ENCODE peak calls at places on chromosome X, in seven cellular contexts. One of them, this sample, is unnamed.

GRCh38 chrX:21132686-21133393 is 241.4 kb upstream of the CNKSR2 start:
- DNase-seq in suprapubic skin: no peak
- DNase-seq in stomach: no peak
- DNase-seq in HCT116: no peak
- DNase-seq in GM12878: no peak
- DNase-seq in sigmoid colon: no peak
- DNase-seq in GM23338: no peak
- DNase-seq in this sample: no peak

GRCh38 chrX:65706041-65706828 is 38.8 kb downstream of the MSN start:
- DNase-seq in suprapubic skin: no peak
- DNase-seq in GM23338: no peak
- DNase-seq in GM12878: no peak
- DNase-seq in HCT116: no peak
- DNase-seq in stomach: no peak
- DNase-seq in sigmoid colon: no peak
- DNase-seq in this sample: no peak

GRCh38 chrX:142238536-142238935 is 33.4 kb upstream of the MAGEC2 start:
- DNase-seq in HCT116: no peak
- DNase-seq in suprapubic skin: no peak
- DNase-seq in GM23338: no peak
- DNase-seq in GM12878: no peak
- DNase-seq in stomach: no peak
- DNase-seq in sigmoid colon: no peak
- DNase-seq in this sample: no peak

GRCh38 chrX:11890843-11891514 is 132.9 kb downstream of the MSL3 start:
- DNase-seq in suprapubic skin: peak
- DNase-seq in stomach: no peak
- DNase-seq in GM12878: no peak
- DNase-seq in sigmoid colon: peak
- DNase-seq in GM23338: no peak
- DNase-seq in HCT116: no peak
- DNase-seq in this sample: no peak

GRCh38 chrX:10404435-10404834 is 215.9 kb downstream of the MID1 start:
- DNase-seq in HCT116: no peak
- DNase-seq in suprapubic skin: no peak
- DNase-seq in stomach: no peak
- DNase-seq in sigmoid colon: no peak
- DNase-seq in GM23338: no peak
- DNase-seq in GM12878: no peak
- DNase-seq in this sample: no peak

GRCh38 chrX:13965531-13965930 is 64.2 kb downstream of the GEMIN8 start:
- DNase-seq in stomach: no peak
- DNase-seq in GM23338: peak
- DNase-seq in suprapubic skin: no peak
- DNase-seq in sigmoid colon: no peak
- DNase-seq in HCT116: no peak
- DNase-seq in GM12878: no peak
- DNase-seq in this sample: no peak

GRCh38 chrX:57915680-57916079 is 5.4 kb upstream of the ZXDA start:
- DNase-seq in GM12878: no peak
- DNase-seq in sigmoid colon: no peak
- DNase-seq in HCT116: no peak
- DNase-seq in GM23338: no peak
- DNase-seq in stomach: no peak
- DNase-seq in suprapubic skin: no peak
- DNase-seq in this sample: no peak

GRCh38 chrX:26783512-26784225 is 567.7 kb downstream of the MAGEB5 start:
- DNase-seq in GM12878: no peak
- DNase-seq in GM23338: peak
- DNase-seq in stomach: peak
- DNase-seq in HCT116: peak
- DNase-seq in suprapubic skin: no peak
- DNase-seq in sigmoid colon: no peak
- DNase-seq in this sample: peak

GRCh38 chrX:35380808-35381700 is 417.1 kb upstream of the MAGEB16 start:
- DNase-seq in GM23338: peak
- DNase-seq in HCT116: no peak
- DNase-seq in suprapubic skin: no peak
- DNase-seq in GM12878: peak
- DNase-seq in stomach: no peak
- DNase-seq in sigmoid colon: no peak
- DNase-seq in this sample: no peak

GRCh38 chrX:133838761-133839676 is 146.4 kb downstream of the GPC3 start:
- DNase-seq in stomach: no peak
- DNase-seq in sigmoid colon: no peak
- DNase-seq in HCT116: peak
- DNase-seq in suprapubic skin: no peak
- DNase-seq in GM23338: peak
- DNase-seq in GM12878: no peak
- DNase-seq in this sample: no peak

GRCh38 chrX:18879144-18879543 is 104.8 kb downstream of the PHKA2 start:
- DNase-seq in sigmoid colon: no peak
- DNase-seq in GM23338: no peak
- DNase-seq in HCT116: no peak
- DNase-seq in GM12878: no peak
- DNase-seq in suprapubic skin: no peak
- DNase-seq in stomach: no peak
- DNase-seq in this sample: peak

GRCh38 chrX:24243692-24244091 is 70.2 kb downstream of the SUPT20HL2 start:
- DNase-seq in stomach: no peak
- DNase-seq in GM12878: no peak
- DNase-seq in HCT116: no peak
- DNase-seq in suprapubic skin: no peak
- DNase-seq in sigmoid colon: no peak
- DNase-seq in GM23338: no peak
- DNase-seq in this sample: no peak

GRCh38 chrX:53186363-53186762 is 38.6 kb downstream of the KDM5C start:
- DNase-seq in suprapubic skin: no peak
- DNase-seq in stomach: no peak
- DNase-seq in HCT116: no peak
- DNase-seq in GM23338: no peak
- DNase-seq in GM12878: no peak
- DNase-seq in sigmoid colon: no peak
- DNase-seq in this sample: no peak

GRCh38 chrX:13093489-13094140 is 49.2 kb upstream of the FAM9C start:
- DNase-seq in sigmoid colon: no peak
- DNase-seq in HCT116: no peak
- DNase-seq in suprapubic skin: no peak
- DNase-seq in GM12878: no peak
- DNase-seq in stomach: no peak
- DNase-seq in GM23338: no peak
- DNase-seq in this sample: no peak

GRCh38 chrX:39819921-39820849 is 277.6 kb downstream of the BCOR start:
- DNase-seq in HCT116: no peak
- DNase-seq in stomach: peak
- DNase-seq in GM12878: no peak
- DNase-seq in GM23338: peak
- DNase-seq in sigmoid colon: no peak
- DNase-seq in suprapubic skin: no peak
- DNase-seq in this sample: peak

GRCh38 chrX:130165703-130166502 is at the start of gene AIFM1:
- DNase-seq in sigmoid colon: peak
- DNase-seq in GM23338: peak
- DNase-seq in GM12878: peak
- DNase-seq in HCT116: peak
- DNase-seq in stomach: peak
- DNase-seq in suprapubic skin: peak
- DNase-seq in this sample: peak

GRCh38 chrX:78595901-78596502 is 63.1 kb downstream of the RTL3 start:
- DNase-seq in GM23338: peak
- DNase-seq in GM12878: no peak
- DNase-seq in sigmoid colon: no peak
- DNase-seq in HCT116: no peak
- DNase-seq in stomach: no peak
- DNase-seq in suprapubic skin: no peak
- DNase-seq in this sample: no peak

GRCh38 chrX:121238093-121238492 is 190.7 kb downstream of the GLUD2 start:
- DNase-seq in HCT116: no peak
- DNase-seq in GM12878: no peak
- DNase-seq in stomach: no peak
- DNase-seq in sigmoid colon: no peak
- DNase-seq in suprapubic skin: no peak
- DNase-seq in GM23338: no peak
- DNase-seq in this sample: no peak

GRCh38 chrX:3651272-3651671 is 62.2 kb downstream of the PRKX start:
- DNase-seq in stomach: no peak
- DNase-seq in sigmoid colon: no peak
- DNase-seq in suprapubic skin: no peak
- DNase-seq in HCT116: peak
- DNase-seq in GM12878: no peak
- DNase-seq in GM23338: peak
- DNase-seq in this sample: no peak

GRCh38 chrX:100883654-100884053 is 9.5 kb upstream of the NOX1 start:
- DNase-seq in stomach: no peak
- DNase-seq in GM23338: peak
- DNase-seq in HCT116: no peak
- DNase-seq in suprapubic skin: no peak
- DNase-seq in GM12878: no peak
- DNase-seq in sigmoid colon: no peak
- DNase-seq in this sample: no peak

GRCh38 chrX:13545731-13546130 is 23.7 kb upstream of the EGFL6 start:
- DNase-seq in stomach: no peak
- DNase-seq in GM23338: no peak
- DNase-seq in sigmoid colon: no peak
- DNase-seq in HCT116: no peak
- DNase-seq in GM12878: no peak
- DNase-seq in suprapubic skin: no peak
- DNase-seq in this sample: no peak

GRCh38 chrX:84729809-84730208 is 227.6 kb upstream of the HDX start:
- DNase-seq in sigmoid colon: peak
- DNase-seq in GM23338: peak
- DNase-seq in HCT116: no peak
- DNase-seq in suprapubic skin: no peak
- DNase-seq in stomach: no peak
- DNase-seq in GM12878: peak
- DNase-seq in this sample: no peak

GRCh38 chrX:19613645-19614323 is 98.5 kb upstream of the MAP3K15 start:
- DNase-seq in GM23338: no peak
- DNase-seq in sigmoid colon: no peak
- DNase-seq in suprapubic skin: no peak
- DNase-seq in stomach: peak
- DNase-seq in HCT116: no peak
- DNase-seq in GM12878: no peak
- DNase-seq in this sample: no peak

GRCh38 chrX:69165116-69165651 is at the start of gene PJA1:
- DNase-seq in GM12878: no peak
- DNase-seq in sigmoid colon: peak
- DNase-seq in stomach: peak
- DNase-seq in suprapubic skin: peak
- DNase-seq in GM23338: peak
- DNase-seq in HCT116: no peak
- DNase-seq in this sample: peak
- TF ChIP-seq POLR2AphosphoS5 in GM12878: no peak
- TF ChIP-seq POLR2AphosphoS5 in sigmoid colon: peak
- TF ChIP-seq POLR2AphosphoS5 in stomach: peak
- TF ChIP-seq POLR2AphosphoS5 in suprapubic skin: no peak
- TF ChIP-seq POLR2AphosphoS5 in GM23338: peak
- TF ChIP-seq POLR2AphosphoS5 in HCT116: peak
- TF ChIP-seq POLR2AphosphoS5 in this sample: peak

GRCh38 chrX:107627792-107628661 is at the start of gene PRPS1:
- DNase-seq in GM23338: peak
- DNase-seq in GM12878: peak
- DNase-seq in suprapubic skin: peak
- DNase-seq in HCT116: peak
- DNase-seq in sigmoid colon: peak
- DNase-seq in stomach: peak
- DNase-seq in this sample: peak
- TF ChIP-seq CTCF in GM23338: no peak
- TF ChIP-seq CTCF in GM12878: no peak
- TF ChIP-seq CTCF in suprapubic skin: no peak
- TF ChIP-seq CTCF in HCT116: no peak
- TF ChIP-seq CTCF in sigmoid colon: no peak
- TF ChIP-seq CTCF in stomach: no peak
- TF ChIP-seq CTCF in this sample: no peak

DNA sequence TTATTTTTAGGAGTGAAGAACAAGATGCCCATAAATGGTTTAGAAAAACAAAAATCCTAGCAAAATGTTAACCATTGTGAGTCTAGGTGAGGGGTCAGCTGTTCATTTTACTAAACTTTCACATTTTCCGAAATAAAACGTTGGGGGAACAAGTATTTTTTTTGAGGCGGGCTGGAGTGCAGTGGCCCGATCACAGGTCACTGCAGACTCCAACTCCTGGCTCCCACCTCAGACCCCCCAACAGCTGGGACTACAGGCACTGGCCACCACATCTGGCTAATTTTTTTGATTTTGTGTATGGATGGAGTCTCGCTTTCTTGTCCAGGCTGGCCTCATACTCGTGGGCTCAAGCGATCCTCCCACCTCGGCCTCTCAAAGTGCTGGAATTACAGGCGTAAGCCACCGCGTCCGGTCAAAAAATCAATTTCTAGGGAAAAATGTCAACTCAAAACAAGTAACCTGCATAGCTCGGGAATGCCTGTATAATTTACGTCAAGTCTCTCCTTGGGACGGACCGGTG is 741 bp upstream of the TAF1 start:
- DNase-seq in sigmoid colon: no peak
- DNase-seq in GM23338: no peak
- DNase-seq in GM12878: no peak
- DNase-seq in stomach: no peak
- DNase-seq in HCT116: no peak
- DNase-seq in suprapubic skin: no peak
- DNase-seq in this sample: no peak
- TF ChIP-seq POLR2AphosphoS5 in sigmoid colon: no peak
- TF ChIP-seq POLR2AphosphoS5 in GM23338: no peak
- TF ChIP-seq POLR2AphosphoS5 in GM12878: no peak
- TF ChIP-seq POLR2AphosphoS5 in stomach: no peak
- TF ChIP-seq POLR2AphosphoS5 in HCT116: peak
- TF ChIP-seq POLR2AphosphoS5 in suprapubic skin: no peak
- TF ChIP-seq POLR2AphosphoS5 in this sample: no peak

DNA sequence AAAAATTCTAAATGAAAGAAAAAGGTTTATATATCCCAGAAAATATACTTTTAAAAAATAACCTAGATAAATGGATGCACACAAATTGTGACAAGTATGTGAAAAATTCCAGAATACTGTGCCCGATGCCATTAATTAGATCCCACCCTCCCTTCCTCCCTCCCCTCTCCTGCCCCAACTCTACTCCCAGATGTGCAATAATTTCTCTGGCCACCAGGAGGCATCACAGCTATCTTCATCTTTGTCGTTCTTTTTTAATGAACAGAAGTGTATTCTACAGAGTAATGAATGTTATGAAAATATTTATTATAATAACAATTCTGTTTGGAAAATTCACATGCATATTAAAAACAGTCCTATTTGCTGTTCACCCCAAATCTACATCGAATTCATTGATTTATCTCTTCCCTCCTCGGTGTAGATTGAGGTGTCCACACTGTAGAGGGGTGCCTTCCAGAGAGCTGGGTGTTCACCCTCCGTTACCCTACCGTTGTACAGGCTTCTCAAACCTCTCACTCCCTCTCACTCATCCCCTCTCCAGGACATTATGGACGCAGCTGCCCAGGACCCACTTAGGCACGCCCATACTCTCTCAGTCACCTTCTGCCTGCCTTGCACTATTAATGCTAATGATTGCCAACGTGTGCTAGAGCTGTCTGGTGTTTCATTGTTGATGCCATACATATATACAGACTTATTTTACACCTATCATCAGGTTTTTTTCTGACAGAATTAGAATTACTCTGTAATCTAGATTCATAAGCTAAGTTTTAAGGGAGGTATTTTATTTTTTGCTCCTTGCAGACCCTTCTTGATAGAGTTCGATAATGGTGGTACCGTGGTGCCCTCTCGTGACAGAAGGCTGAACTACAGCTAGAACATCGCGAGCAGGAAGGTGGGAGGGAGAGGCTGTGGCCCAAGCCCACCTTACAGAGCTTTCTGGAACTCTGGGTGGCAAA is 14.1 kb downstream of the RAB40AL start:
- DNase-seq in suprapubic skin: no peak
- DNase-seq in stomach: peak
- DNase-seq in GM23338: peak
- DNase-seq in sigmoid colon: no peak
- DNase-seq in HCT116: peak
- DNase-seq in GM12878: no peak
- DNase-seq in this sample: no peak
- TF ChIP-seq CTCF in suprapubic skin: no peak
- TF ChIP-seq CTCF in stomach: peak
- TF ChIP-seq CTCF in GM23338: peak
- TF ChIP-seq CTCF in sigmoid colon: no peak
- TF ChIP-seq CTCF in HCT116: peak
- TF ChIP-seq CTCF in GM12878: peak
- TF ChIP-seq CTCF in this sample: peak